ENCODE peak calls at places on chromosomes 13 and 19, in ten cellular contexts. K is omental fat pad; T is spleen; Y is CD8-positive, alpha-beta T cell; R is PC-3; H is AG08395; B is neural progenitor cell; N is kidney epithelial cell; A is substantia nigra; C is NCI-H345. M is an unnamed sample.

GRCh38 chr13:75258159-75258782 is 223.7 kb downstream of the TBC1D4 start:
- DNase-seq in N (no peak), Y (no peak), K (no peak), A (no peak), C (peak), R (peak), H (peak), B (peak), T (no peak), M (no peak)

GRCh38 chr19:1470864-1471513 is 8.0 kb downstream of the C19orf25 start:
- DNase-seq in Y (no peak), N (no peak), K (no peak), H (no peak), R (peak), A (no peak), T (no peak), B (peak), C (no peak), M (no peak)

GRCh38 chr19:45717983-45718650 is 12.6 kb downstream of the FBXO46 start:
- DNase-seq in N (no peak), A (no peak), B (peak), C (no peak), H (no peak), Y (no peak), R (no peak), T (peak), K (no peak), M (no peak)

GRCh38 chr13:111658150-111659100 is 338.0 kb downstream of the TEX29 start:
- DNase-seq in Y (peak), N (no peak), K (no peak), R (no peak), A (peak), C (peak), B (peak), H (no peak), T (no peak), M (no peak)

GRCh38 chr13:110129076-110129475 is 177.9 kb downstream of the COL4A1 start:
- DNase-seq in B (no peak), K (no peak), C (peak), N (no peak), T (no peak), A (no peak), H (no peak), Y (no peak), R (no peak), M (no peak)

GRCh38 chr13:95535243-95535642 is 17.3 kb upstream of the CLDN10 start:
- DNase-seq in R (peak), B (no peak), Y (no peak), H (peak), C (peak), K (no peak), N (peak), T (no peak), A (no peak), M (no peak)

GRCh38 chr19:35330475-35330874 is 1.5 kb downstream of the CD22 start:
- DNase-seq in H (no peak), T (peak), A (no peak), B (no peak), N (no peak), R (no peak), K (no peak), C (no peak), Y (no peak), M (no peak)

GRCh38 chr19:42488783-42489521 is 39.3 kb downstream of the CEACAM1 start:
- DNase-seq in Y (no peak), K (no peak), C (no peak), B (peak), A (no peak), N (no peak), R (peak), T (no peak), H (no peak), M (no peak)

GRCh38 chr13:79492313-79492798 is 11.4 kb downstream of the NDFIP2 start:
- DNase-seq in T (no peak), R (no peak), B (no peak), K (no peak), C (no peak), H (no peak), N (no peak), A (no peak), Y (no peak), M (peak)

GRCh38 chr19:28387507-28387906 is 825.4 kb downstream of the UQCRFS1 start:
- DNase-seq in N (no peak), B (no peak), R (no peak), K (no peak), T (no peak), A (no peak), C (no peak), H (no peak), Y (no peak), M (no peak)

GRCh38 chr13:66689037-66689619 is 541.0 kb downstream of the PCDH9 start:
- DNase-seq in B (peak), C (no peak), A (no peak), T (no peak), H (no peak), K (no peak), N (no peak), Y (no peak), R (no peak), M (no peak)

GRCh38 chr13:60146491-60146890 is 17.2 kb downstream of the DIAPH3 start:
- DNase-seq in R (no peak), K (no peak), A (no peak), T (no peak), H (no peak), Y (no peak), B (no peak), C (no peak), N (no peak), M (no peak)

GRCh38 chr13:79663977-79664636 is 183.2 kb downstream of the NDFIP2 start:
- DNase-seq in R (no peak), Y (no peak), N (no peak), C (no peak), H (no peak), T (no peak), K (no peak), B (no peak), A (no peak), M (no peak)

GRCh38 chr19:45767881-45768643 is 990 bp downstream of the SIX5 start:
- DNase-seq in B (peak), H (no peak), A (peak), N (no peak), Y (no peak), K (no peak), T (peak), R (peak), C (peak), M (no peak)

GRCh38 chr19:45823182-45823581 is 8.1 kb upstream of the RSPH6A start:
- DNase-seq in B (no peak), A (no peak), C (no peak), T (no peak), R (no peak), N (no peak), H (no peak), Y (no peak), K (no peak), M (no peak)

GRCh38 chr19:49395581-49396407 is 7.7 kb downstream of the KASH5 start:
- DNase-seq in C (no peak), B (peak), Y (no peak), A (peak), H (no peak), N (no peak), T (no peak), K (no peak), R (no peak), M (no peak)

GRCh38 chr13:42405665-42406390 is 133.9 kb downstream of the AKAP11 start:
- DNase-seq in A (no peak), Y (no peak), K (no peak), C (no peak), T (no peak), B (no peak), R (peak), N (no peak), H (no peak), M (no peak)

GRCh38 chr13:75305057-75305456 is 176.9 kb downstream of the TBC1D4 start:
- DNase-seq in Y (no peak), A (no peak), C (no peak), T (no peak), N (no peak), K (no peak), B (no peak), R (no peak), H (no peak), M (no peak)

GRCh38 chr13:48603375-48603774 is 50.4 kb upstream of the CYSLTR2 start:
- DNase-seq in Y (peak), T (no peak), A (no peak), B (no peak), K (no peak), H (no peak), N (no peak), C (no peak), R (no peak), M (no peak)

GRCh38 chr19:39871886-39872866 is 26.0 kb upstream of the FBL start:
- DNase-seq in C (no peak), A (no peak), R (no peak), T (no peak), N (no peak), B (no peak), H (no peak), K (no peak), Y (no peak), M (no peak)

GRCh38 chr19:37007587-37008220 is 70.5 kb upstream of the ZNF420 start:
- DNase-seq in C (peak), K (no peak), A (peak), H (peak), T (peak), R (no peak), N (no peak), B (no peak), Y (peak), M (peak)

GRCh38 chr19:6720369-6721112 is at the start of gene C3:
- DNase-seq in Y (no peak), K (peak), H (peak), A (peak), N (no peak), C (no peak), R (no peak), B (no peak), T (no peak), M (no peak)

GRCh38 chr19:3270908-3271307 is 46.4 kb downstream of the CELF5 start:
- DNase-seq in T (no peak), R (peak), N (no peak), K (no peak), Y (no peak), B (peak), A (peak), H (no peak), C (peak), M (no peak)

GRCh38 chr13:20174656-20175405 is 14.0 kb upstream of the GJA3 start:
- DNase-seq in A (no peak), B (no peak), Y (no peak), N (peak), T (no peak), R (peak), C (no peak), H (peak), K (peak), M (no peak)